ENCODE peak calls at places on chromosome 22, in nine cellular contexts. E is fibroblast of mammary gland, Y is kidney, B is dorsolateral prefrontal cortex, M is fibroblast of the aortic adventitia, A is thyroid gland, P is tibial artery, L is H9, T is cardiac fibroblast. K is an unnamed sample.

GRCh38 chr22:17268501-17269223 is 49.4 kb upstream of the ADA2 start:
- DNase-seq in T (peak; percentile 5), E (no peak), P (no peak), B (no peak), M (no peak), L (peak; percentile 57), Y (peak; percentile 45), A (no peak), K (no peak)

GRCh38 chr22:49048591-49048990 is 779.1 kb downstream of the BRD1 start:
- DNase-seq in E (no peak), A (no peak), P (peak; percentile 48), T (no peak), L (no peak), M (no peak), B (no peak), Y (no peak), K (no peak)

GRCh38 chr22:39570665-39571064 is at the start of gene CACNA1I:
- DNase-seq in P (no peak), E (no peak), T (no peak), L (no peak), M (no peak), B (no peak), Y (no peak), A (no peak), K (no peak)

GRCh38 chr22:19759994-19760651 is 455 bp upstream of the TBX1 start:
- DNase-seq in Y (no peak), T (no peak), B (no peak), M (no peak), L (no peak), E (no peak), A (no peak), P (no peak), K (no peak)

GRCh38 chr22:49867303-49868250 is 13.9 kb downstream of the ZBED4 start:
- DNase-seq in T (no peak), A (no peak), P (no peak), M (no peak), E (no peak), B (no peak), Y (no peak), L (no peak), K (no peak)

GRCh38 chr22:30982501-30982900 is 13.4 kb downstream of the TUG1 start:
- DNase-seq in A (no peak), T (no peak), P (no peak), B (no peak), L (no peak), M (no peak), Y (no peak), E (no peak), K (no peak)

GRCh38 chr22:50703726-50704509 is 31.3 kb downstream of the SHANK3 start:
- DNase-seq in M (no peak), Y (peak; percentile 61), P (no peak), T (no peak), A (no peak), B (peak; percentile 28), L (no peak), E (no peak), K (no peak)

GRCh38 chr22:49637255-49637760 is 190.4 kb downstream of the BRD1 start:
- DNase-seq in T (no peak), A (no peak), E (no peak), P (no peak), M (no peak), Y (peak; percentile 39), L (no peak), B (no peak), K (no peak)

GRCh38 chr22:45450931-45451651 is 37.6 kb downstream of the RIBC2 start:
- DNase-seq in M (peak; percentile 99), A (no peak), L (no peak), E (peak; percentile 99), P (no peak), Y (no peak), T (peak; percentile 92), B (no peak), K (no peak)

GRCh38 chr22:45451988-45452387 is 38.5 kb downstream of the RIBC2 start:
- DNase-seq in E (no peak), B (no peak), L (no peak), M (no peak), T (no peak), Y (no peak), A (no peak), P (no peak), K (no peak)

GRCh38 chr22:45448431-45448830 is 34.9 kb downstream of the RIBC2 start:
- DNase-seq in P (peak; percentile 96), L (no peak), B (no peak), Y (no peak), T (peak; percentile 94), E (peak; percentile 80), A (no peak), M (peak; percentile 95), K (no peak)

GRCh38 chr22:45452565-45453449 is 39.3 kb downstream of the RIBC2 start:
- DNase-seq in B (no peak), T (no peak), A (no peak), P (no peak), M (peak; percentile 56), E (peak; percentile 88), Y (no peak), L (no peak), K (no peak)

DNA sequence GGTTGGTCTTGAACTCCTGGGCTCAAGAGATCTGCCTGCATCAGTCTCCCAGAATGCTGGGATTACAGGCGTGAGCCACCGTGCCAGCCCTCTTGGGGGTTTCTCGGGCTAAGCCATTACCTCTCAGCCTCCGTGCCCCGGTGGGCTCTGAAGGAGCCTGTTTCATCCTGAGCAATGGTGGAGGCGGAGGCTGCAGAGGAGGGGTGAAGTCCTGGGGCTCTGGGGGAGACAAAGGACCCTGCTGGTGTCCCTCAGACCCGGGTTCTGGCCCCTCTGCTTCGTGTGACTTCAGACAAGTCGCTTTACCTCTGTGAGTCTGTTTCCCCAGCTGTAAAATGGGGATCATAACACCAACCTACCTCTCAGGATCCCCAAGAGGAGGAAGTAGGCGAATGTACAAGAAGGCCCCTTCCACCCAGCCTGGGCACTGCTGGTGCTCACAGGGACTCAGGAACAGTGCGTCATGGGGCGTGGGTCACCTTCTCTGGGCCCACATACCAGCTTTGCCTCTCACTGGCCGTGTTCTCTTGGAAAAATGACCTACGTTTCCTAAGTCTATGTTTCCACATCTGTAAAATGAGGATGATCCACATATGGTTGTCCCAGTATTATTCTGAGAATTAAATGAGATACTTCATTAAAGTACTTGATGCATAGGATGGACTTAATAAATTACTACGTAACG is 36.8 kb downstream of the RIBC2 start:
- DNase-seq in T (no peak), B (no peak), P (no peak), M (no peak), Y (no peak), A (no peak), E (peak; percentile 49), L (no peak), K (no peak)
- TF ChIP-seq CTCF in T (no peak), B (no peak), P (no peak), M (no peak), Y (no peak), A (no peak), E (no peak), L (no peak), K (no peak)

DNA sequence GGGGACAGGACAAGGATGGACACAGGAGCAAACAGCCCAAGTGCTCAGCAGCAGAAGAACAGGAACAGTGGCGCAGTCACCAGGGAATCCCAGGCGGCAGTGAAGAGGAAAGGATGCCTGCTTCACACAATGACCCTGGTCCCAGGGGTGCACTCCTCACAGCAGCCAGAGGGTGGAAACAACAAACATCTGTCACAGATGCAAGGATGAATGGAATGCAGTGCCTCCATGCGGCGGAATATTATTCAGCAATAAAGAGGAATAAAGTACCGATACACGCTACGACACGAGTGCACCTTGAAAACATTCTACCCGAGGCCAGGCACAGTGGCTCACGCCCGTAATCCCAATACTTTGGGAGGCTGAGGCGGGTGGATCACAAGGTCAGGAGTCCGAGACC is 12.7 kb downstream of the CSNK1E start:
- DNase-seq in T (peak; percentile 31), L (no peak), P (no peak), M (peak; percentile 26), Y (no peak), B (no peak), E (peak; percentile 54), A (no peak), K (no peak)
- TF ChIP-seq CTCF in T (peak; percentile 52), L (peak; percentile 22), P (peak; percentile 14), M (peak; percentile 39), Y (peak; percentile 8), B (peak; percentile 41), E (peak; percentile 25), A (no peak), K (no peak)

GRCh38 chr22:38230916-38231315 is 29.1 kb downstream of the MAFF start:
- DNase-seq in T (no peak), P (no peak), A (no peak), E (no peak), M (no peak), B (no peak), Y (no peak), L (no peak), K (no peak)

GRCh38 chr22:38232196-38232595 is 30.4 kb downstream of the MAFF start:
- DNase-seq in P (no peak), T (no peak), L (no peak), A (no peak), Y (no peak), M (no peak), E (no peak), B (no peak), K (no peak)

GRCh38 chr22:38228326-38228872 is 26.6 kb downstream of the MAFF start:
- DNase-seq in E (no peak), P (no peak), Y (no peak), T (peak; percentile 60), M (peak; percentile 67), L (no peak), A (no peak), B (no peak), K (no peak)

GRCh38 chr22:38228873-38229740 is 27.3 kb downstream of the MAFF start:
- DNase-seq in P (no peak), T (peak; percentile 73), L (no peak), M (peak; percentile 92), E (peak; percentile 74), Y (no peak), A (no peak), B (no peak), K (no peak)

DNA sequence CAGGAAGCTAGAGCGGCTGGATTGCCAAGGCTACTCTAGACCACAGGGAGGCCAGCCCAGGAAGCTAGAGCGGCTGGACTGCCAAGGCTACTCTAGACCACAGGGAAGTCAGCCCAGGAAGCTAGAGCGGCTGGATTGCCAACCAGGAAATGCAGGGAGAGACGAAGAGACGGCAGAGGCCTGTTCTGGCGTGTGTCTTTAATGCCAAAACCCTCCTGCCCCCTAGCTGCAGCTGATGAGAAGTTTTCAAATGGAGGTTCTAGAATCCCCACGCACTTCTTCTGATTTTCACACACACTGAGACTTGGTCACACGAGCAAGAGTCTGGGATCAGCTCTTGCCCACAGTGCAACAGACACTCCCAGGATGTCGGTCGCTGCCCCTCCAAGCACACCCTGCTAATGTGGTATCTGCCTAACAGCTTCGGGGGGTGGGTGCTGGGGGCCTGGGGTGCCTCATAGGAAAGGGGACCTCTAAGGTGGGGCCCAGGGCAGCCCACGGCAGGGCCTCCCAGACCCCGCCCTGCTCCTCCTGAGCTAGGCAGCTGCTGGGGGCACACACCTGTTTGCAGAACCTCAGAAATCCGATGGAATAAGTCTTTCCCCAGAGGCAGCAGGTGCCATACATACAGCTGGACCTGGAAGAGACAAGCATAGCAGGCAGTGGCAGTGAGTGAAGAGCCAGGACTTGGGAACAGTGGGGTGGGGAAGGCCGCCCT is 28.5 kb downstream of the MAFF start:
- DNase-seq in Y (no peak), B (no peak), E (peak; percentile 47), P (no peak), L (peak; percentile 70), T (peak; percentile 82), M (no peak), A (no peak), K (peak; percentile 71)
- TF ChIP-seq CTCF in Y (peak; percentile 42), B (peak; percentile 54), E (peak; percentile 10), P (peak; percentile 22), L (peak; percentile 64), T (peak; percentile 39), M (peak; percentile 32), A (no peak), K (peak; percentile 57)

GRCh38 chr22:27828214-27828587 is 26.6 kb upstream of the MN1 start:
- DNase-seq in A (no peak), T (no peak), M (no peak), E (no peak), Y (peak; percentile 15), P (peak; percentile 77), B (no peak), L (no peak), K (no peak)

GRCh38 chr22:27823221-27823620 is 21.7 kb upstream of the MN1 start:
- DNase-seq in B (no peak), P (no peak), E (no peak), A (no peak), M (no peak), L (no peak), Y (no peak), T (no peak), K (no peak)

GRCh38 chr22:27820896-27821866 is 19.6 kb upstream of the MN1 start:
- DNase-seq in Y (no peak), T (peak; percentile 24), M (no peak), B (no peak), L (no peak), A (no peak), P (no peak), E (no peak), K (no peak)

GRCh38 chr22:27827586-27828213 is 26.1 kb upstream of the MN1 start:
- DNase-seq in E (no peak), B (no peak), L (no peak), M (no peak), P (peak; percentile 91), Y (peak; percentile 25), A (no peak), T (no peak), K (no peak)

DNA sequence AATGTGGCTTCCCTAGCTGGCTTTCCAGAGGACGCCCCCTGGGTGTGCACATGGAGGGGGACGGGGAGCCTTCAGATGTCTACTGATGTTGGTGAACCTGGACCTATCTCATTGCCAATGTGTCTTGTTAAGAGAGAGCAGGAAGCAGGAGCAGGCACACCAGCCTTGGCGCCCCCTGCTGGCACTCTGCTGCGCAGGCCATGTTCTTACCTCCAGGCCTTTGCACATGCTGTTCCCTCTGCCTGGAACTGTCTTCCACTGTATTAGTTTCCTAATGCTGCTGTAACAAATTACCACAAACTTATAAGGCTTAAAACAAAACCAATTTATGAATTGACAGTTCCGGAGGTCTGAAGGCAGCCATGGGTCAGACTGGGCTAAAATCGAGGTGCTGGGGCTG is 23.6 kb upstream of the MN1 start:
- DNase-seq in E (peak; percentile 15), A (no peak), M (no peak), T (no peak), B (no peak), L (no peak), P (no peak), Y (no peak), K (no peak)
- TF ChIP-seq CTCF in E (peak; percentile 40), A (no peak), M (peak; percentile 7), T (peak; percentile 44), B (no peak), L (peak; percentile 74), P (no peak), Y (no peak), K (peak; percentile 36)